ENCODE peak calls at places on chromosomes 11 and 22, in eight cellular contexts. One of them, this sample, is unnamed.

GRCh38 chr11:12258451-12258850 is 118.9 kb upstream of the PARVA start:
- DNase-seq in B cell: no peak
- DNase-seq in tibial artery: no peak
- DNase-seq in tibial nerve: no peak
- DNase-seq in fibroblast of mammary gland: no peak
- DNase-seq in spleen: no peak
- DNase-seq in Calu3: peak
- DNase-seq in cardiac muscle cell: no peak
- DNase-seq in this sample: no peak

GRCh38 chr22:39349506-39349966 is 255 bp upstream of the SYNGR1 start:
- DNase-seq in spleen: peak
- DNase-seq in fibroblast of mammary gland: no peak
- DNase-seq in B cell: no peak
- DNase-seq in cardiac muscle cell: peak
- DNase-seq in tibial artery: no peak
- DNase-seq in tibial nerve: no peak
- DNase-seq in Calu3: peak
- DNase-seq in this sample: peak

GRCh38 chr11:66104057-66104638 is 34.1 kb downstream of the PACS1 start:
- DNase-seq in spleen: no peak
- DNase-seq in fibroblast of mammary gland: no peak
- DNase-seq in tibial nerve: no peak
- DNase-seq in tibial artery: no peak
- DNase-seq in Calu3: no peak
- DNase-seq in cardiac muscle cell: no peak
- DNase-seq in B cell: no peak
- DNase-seq in this sample: no peak

GRCh38 chr22:42080287-42080686 is 787 bp downstream of the SMDT1 start:
- DNase-seq in tibial artery: no peak
- DNase-seq in tibial nerve: no peak
- DNase-seq in B cell: no peak
- DNase-seq in cardiac muscle cell: peak
- DNase-seq in Calu3: peak
- DNase-seq in fibroblast of mammary gland: peak
- DNase-seq in spleen: peak
- DNase-seq in this sample: peak

GRCh38 chr11:68632802-68633201 is 51.5 kb upstream of the GAL start:
- DNase-seq in cardiac muscle cell: peak
- DNase-seq in B cell: no peak
- DNase-seq in spleen: no peak
- DNase-seq in tibial nerve: no peak
- DNase-seq in Calu3: peak
- DNase-seq in fibroblast of mammary gland: peak
- DNase-seq in tibial artery: no peak
- DNase-seq in this sample: no peak

GRCh38 chr11:72776117-72776843 is 17.6 kb downstream of the STARD10 start:
- DNase-seq in B cell: no peak
- DNase-seq in tibial nerve: no peak
- DNase-seq in cardiac muscle cell: no peak
- DNase-seq in Calu3: no peak
- DNase-seq in tibial artery: no peak
- DNase-seq in spleen: no peak
- DNase-seq in fibroblast of mammary gland: no peak
- DNase-seq in this sample: no peak

GRCh38 chr22:17946691-17947367 is 77.5 kb downstream of the MICAL3 start:
- DNase-seq in tibial nerve: no peak
- DNase-seq in B cell: no peak
- DNase-seq in spleen: no peak
- DNase-seq in fibroblast of mammary gland: no peak
- DNase-seq in tibial artery: no peak
- DNase-seq in cardiac muscle cell: peak
- DNase-seq in Calu3: no peak
- DNase-seq in this sample: no peak

GRCh38 chr22:48891688-48892380 is 935.8 kb downstream of the BRD1 start:
- DNase-seq in spleen: no peak
- DNase-seq in fibroblast of mammary gland: no peak
- DNase-seq in B cell: no peak
- DNase-seq in Calu3: no peak
- DNase-seq in tibial artery: no peak
- DNase-seq in cardiac muscle cell: no peak
- DNase-seq in tibial nerve: no peak
- DNase-seq in this sample: no peak

GRCh38 chr11:36333897-36334296 is 37.8 kb downstream of the PRR5L start:
- DNase-seq in spleen: no peak
- DNase-seq in B cell: no peak
- DNase-seq in Calu3: no peak
- DNase-seq in tibial nerve: no peak
- DNase-seq in fibroblast of mammary gland: peak
- DNase-seq in tibial artery: no peak
- DNase-seq in cardiac muscle cell: no peak
- DNase-seq in this sample: no peak

GRCh38 chr11:119436715-119437114 is 13.7 kb upstream of the THY1 start:
- DNase-seq in cardiac muscle cell: no peak
- DNase-seq in B cell: no peak
- DNase-seq in fibroblast of mammary gland: no peak
- DNase-seq in tibial artery: no peak
- DNase-seq in spleen: no peak
- DNase-seq in Calu3: no peak
- DNase-seq in tibial nerve: no peak
- DNase-seq in this sample: no peak

GRCh38 chr11:15843309-15843857 is 513.0 kb downstream of the SOX6 start:
- DNase-seq in B cell: no peak
- DNase-seq in tibial nerve: no peak
- DNase-seq in tibial artery: no peak
- DNase-seq in fibroblast of mammary gland: no peak
- DNase-seq in cardiac muscle cell: no peak
- DNase-seq in spleen: no peak
- DNase-seq in Calu3: peak
- DNase-seq in this sample: no peak

GRCh38 chr11:4025957-4026324 is 68.7 kb upstream of the RRM1 start:
- DNase-seq in spleen: no peak
- DNase-seq in B cell: no peak
- DNase-seq in tibial artery: no peak
- DNase-seq in Calu3: no peak
- DNase-seq in fibroblast of mammary gland: peak
- DNase-seq in tibial nerve: no peak
- DNase-seq in cardiac muscle cell: no peak
- DNase-seq in this sample: no peak

GRCh38 chr11:35141538-35141937 is 2.6 kb downstream of the CD44 start:
- DNase-seq in tibial artery: peak
- DNase-seq in tibial nerve: peak
- DNase-seq in B cell: peak
- DNase-seq in cardiac muscle cell: no peak
- DNase-seq in spleen: peak
- DNase-seq in fibroblast of mammary gland: no peak
- DNase-seq in Calu3: peak
- DNase-seq in this sample: no peak

GRCh38 chr11:60740573-60740972 is 16.1 kb downstream of the MS4A18 start:
- DNase-seq in spleen: no peak
- DNase-seq in Calu3: no peak
- DNase-seq in tibial nerve: no peak
- DNase-seq in B cell: no peak
- DNase-seq in cardiac muscle cell: no peak
- DNase-seq in fibroblast of mammary gland: no peak
- DNase-seq in tibial artery: no peak
- DNase-seq in this sample: no peak

GRCh38 chr11:60743058-60743457 is 13.6 kb upstream of the MS4A15 start:
- DNase-seq in Calu3: no peak
- DNase-seq in cardiac muscle cell: no peak
- DNase-seq in fibroblast of mammary gland: no peak
- DNase-seq in spleen: no peak
- DNase-seq in tibial nerve: no peak
- DNase-seq in B cell: no peak
- DNase-seq in tibial artery: no peak
- DNase-seq in this sample: no peak

GRCh38 chr11:60744114-60744513 is 12.6 kb upstream of the MS4A15 start:
- DNase-seq in B cell: no peak
- DNase-seq in cardiac muscle cell: no peak
- DNase-seq in tibial artery: no peak
- DNase-seq in tibial nerve: no peak
- DNase-seq in spleen: no peak
- DNase-seq in Calu3: no peak
- DNase-seq in fibroblast of mammary gland: no peak
- DNase-seq in this sample: no peak

GRCh38 chr11:60734271-60734670 is 9.8 kb downstream of the MS4A18 start:
- DNase-seq in cardiac muscle cell: no peak
- DNase-seq in spleen: no peak
- DNase-seq in tibial artery: no peak
- DNase-seq in B cell: no peak
- DNase-seq in Calu3: no peak
- DNase-seq in fibroblast of mammary gland: no peak
- DNase-seq in tibial nerve: no peak
- DNase-seq in this sample: no peak

DNA sequence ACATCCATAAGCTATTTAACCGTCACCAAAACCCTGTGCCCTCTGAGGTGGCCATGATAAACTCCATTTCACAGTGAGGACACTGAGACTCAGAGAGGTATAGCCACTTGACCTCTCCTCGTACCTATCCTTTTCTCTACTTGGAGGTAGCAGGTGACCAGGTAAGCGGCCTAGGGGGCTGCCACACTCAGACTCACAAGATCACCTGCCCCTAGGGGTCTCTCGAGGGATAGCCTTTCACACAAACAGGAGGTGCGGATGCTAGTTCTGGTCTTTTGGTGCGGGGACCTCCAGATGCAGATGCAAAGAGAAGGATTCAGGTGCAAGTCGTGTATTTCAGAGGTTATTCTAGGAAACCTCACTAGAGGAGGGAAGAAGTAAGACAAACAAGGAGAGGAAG is 14.6 kb downstream of the MS4A18 start:
- DNase-seq in cardiac muscle cell: no peak
- DNase-seq in tibial nerve: no peak
- DNase-seq in B cell: no peak
- DNase-seq in fibroblast of mammary gland: no peak
- DNase-seq in spleen: no peak
- DNase-seq in Calu3: no peak
- DNase-seq in tibial artery: no peak
- DNase-seq in this sample: no peak
- TF ChIP-seq CTCF in cardiac muscle cell: no peak
- TF ChIP-seq CTCF in tibial nerve: no peak
- TF ChIP-seq CTCF in B cell: no peak
- TF ChIP-seq CTCF in fibroblast of mammary gland: no peak
- TF ChIP-seq CTCF in spleen: no peak
- TF ChIP-seq CTCF in Calu3: no peak
- TF ChIP-seq CTCF in tibial artery: no peak
- TF ChIP-seq CTCF in this sample: no peak

DNA sequence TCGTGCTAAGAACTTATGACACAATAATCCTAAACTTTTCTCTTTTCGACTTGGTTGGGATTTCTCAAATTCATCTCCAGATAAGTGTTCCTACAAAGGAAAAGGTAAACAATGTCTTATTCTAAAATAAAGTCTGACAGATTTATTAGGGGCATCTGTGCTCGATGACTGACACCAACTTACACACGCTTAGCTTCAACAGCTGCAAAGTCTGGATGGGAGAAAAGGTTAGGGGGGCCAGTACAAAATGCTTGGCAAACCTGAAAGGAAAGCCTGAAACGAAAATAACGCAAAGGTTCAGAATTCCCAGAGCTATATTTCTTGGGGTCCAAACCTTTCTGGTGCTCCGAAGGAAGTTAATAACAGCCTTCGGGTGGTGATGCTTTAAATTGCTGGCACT is 3.4 kb downstream of the E2F8 start:
- DNase-seq in tibial artery: no peak
- DNase-seq in fibroblast of mammary gland: no peak
- DNase-seq in cardiac muscle cell: no peak
- DNase-seq in spleen: no peak
- DNase-seq in B cell: no peak
- DNase-seq in Calu3: no peak
- DNase-seq in tibial nerve: no peak
- DNase-seq in this sample: no peak
- TF ChIP-seq CTCF in tibial artery: no peak
- TF ChIP-seq CTCF in fibroblast of mammary gland: no peak
- TF ChIP-seq CTCF in cardiac muscle cell: no peak
- TF ChIP-seq CTCF in spleen: no peak
- TF ChIP-seq CTCF in B cell: no peak
- TF ChIP-seq CTCF in Calu3: no peak
- TF ChIP-seq CTCF in tibial nerve: no peak
- TF ChIP-seq CTCF in this sample: no peak

GRCh38 chr11:62713343-62713742 is 5.9 kb downstream of the GNG3 start:
- DNase-seq in Calu3: peak
- DNase-seq in tibial artery: no peak
- DNase-seq in tibial nerve: no peak
- DNase-seq in fibroblast of mammary gland: no peak
- DNase-seq in spleen: no peak
- DNase-seq in cardiac muscle cell: no peak
- DNase-seq in B cell: no peak
- DNase-seq in this sample: no peak
- TF ChIP-seq CTCF in Calu3: no peak
- TF ChIP-seq CTCF in tibial artery: no peak
- TF ChIP-seq CTCF in tibial nerve: no peak
- TF ChIP-seq CTCF in fibroblast of mammary gland: no peak
- TF ChIP-seq CTCF in spleen: no peak
- TF ChIP-seq CTCF in cardiac muscle cell: no peak
- TF ChIP-seq CTCF in B cell: no peak
- TF ChIP-seq CTCF in this sample: no peak

GRCh38 chr22:46072981-46073682 is 77.2 kb upstream of the PPARA start:
- DNase-seq in tibial nerve: peak
- DNase-seq in B cell: no peak
- DNase-seq in tibial artery: peak
- DNase-seq in Calu3: no peak
- DNase-seq in cardiac muscle cell: no peak
- DNase-seq in spleen: peak
- DNase-seq in fibroblast of mammary gland: peak
- DNase-seq in this sample: no peak

GRCh38 chr22:46070722-46071450 is 79.4 kb upstream of the PPARA start:
- DNase-seq in B cell: no peak
- DNase-seq in fibroblast of mammary gland: no peak
- DNase-seq in Calu3: peak
- DNase-seq in tibial nerve: peak
- DNase-seq in spleen: peak
- DNase-seq in tibial artery: peak
- DNase-seq in cardiac muscle cell: peak
- DNase-seq in this sample: peak

GRCh38 chr22:46071451-46072029 is 78.8 kb upstream of the PPARA start:
- DNase-seq in spleen: peak
- DNase-seq in fibroblast of mammary gland: peak
- DNase-seq in Calu3: peak
- DNase-seq in tibial artery: peak
- DNase-seq in cardiac muscle cell: peak
- DNase-seq in B cell: peak
- DNase-seq in tibial nerve: peak
- DNase-seq in this sample: no peak

GRCh38 chr22:46073683-46074504 is 76.4 kb upstream of the PPARA start:
- DNase-seq in spleen: peak
- DNase-seq in tibial nerve: peak
- DNase-seq in fibroblast of mammary gland: peak
- DNase-seq in cardiac muscle cell: peak
- DNase-seq in B cell: no peak
- DNase-seq in Calu3: no peak
- DNase-seq in tibial artery: peak
- DNase-seq in this sample: peak

GRCh38 chr22:46072030-46072881 is 78.1 kb upstream of the PPARA start:
- DNase-seq in fibroblast of mammary gland: peak
- DNase-seq in cardiac muscle cell: no peak
- DNase-seq in tibial nerve: peak
- DNase-seq in spleen: peak
- DNase-seq in Calu3: peak
- DNase-seq in B cell: no peak
- DNase-seq in tibial artery: peak
- DNase-seq in this sample: peak
- TF ChIP-seq CTCF in fibroblast of mammary gland: no peak
- TF ChIP-seq CTCF in cardiac muscle cell: no peak
- TF ChIP-seq CTCF in tibial nerve: no peak
- TF ChIP-seq CTCF in spleen: no peak
- TF ChIP-seq CTCF in Calu3: no peak
- TF ChIP-seq CTCF in B cell: no peak
- TF ChIP-seq CTCF in tibial artery: no peak
- TF ChIP-seq CTCF in this sample: no peak

This sample was measured in natural killer cell.